ENCODE peak calls at places on chromosomes 13 and 19, in nine cellular contexts. U is CD8-positive, alpha-beta T cell; E is CD8-positive, alpha-beta memory T cell; C is brain microvascular endothelial cell; Y is ascending aorta; W is GM23248; B is CD4-positive, alpha-beta memory T cell; J is cardiac muscle cell; A is MM.1S. N is an unnamed sample.

GRCh38 chr19:57111329-57111644 is 8.5 kb upstream of the USP29 start:
- DNase-seq in J (no peak), B (no peak), W (no peak), A (no peak), U (no peak), Y (no peak), E (no peak), C (no peak), N (no peak)

GRCh38 chr13:113928701-113929627 is 44.9 kb downstream of the C13orf46 start:
- DNase-seq in W (peak), Y (peak), C (no peak), E (no peak), U (no peak), J (no peak), A (no peak), B (no peak), N (peak)

GRCh38 chr19:38049105-38049649 is 142.2 kb downstream of the SIPA1L3 start:
- DNase-seq in A (peak), B (peak), U (peak), C (peak), Y (no peak), E (peak), W (no peak), J (no peak), N (peak)

GRCh38 chr13:83496501-83496900 is 385.8 kb downstream of the SLITRK1 start:
- DNase-seq in U (no peak), Y (no peak), A (no peak), B (no peak), E (no peak), C (no peak), J (no peak), W (no peak), N (no peak)

GRCh38 chr19:48059331-48059730 is 15.5 kb upstream of the CABP5 start:
- DNase-seq in U (no peak), A (no peak), W (no peak), E (no peak), Y (no peak), C (no peak), B (no peak), J (no peak), N (no peak)

GRCh38 chr19:801030-801860 is 4.0 kb downstream of the PTBP1 start:
- DNase-seq in C (no peak), A (no peak), Y (peak), B (no peak), U (no peak), J (peak), E (no peak), W (peak), N (peak)

GRCh38 chr13:114023716-114024602 is 50.1 kb upstream of the C13orf46 start:
- DNase-seq in E (no peak), B (no peak), U (no peak), A (no peak), W (no peak), Y (no peak), C (no peak), J (no peak), N (no peak)

GRCh38 chr19:860481-861098 is 1.1 kb downstream of the CFD start:
- DNase-seq in C (no peak), A (peak), J (peak), U (peak), E (peak), B (peak), W (peak), Y (no peak), N (peak)

GRCh38 chr13:112905990-112906641 is 62.9 kb upstream of the MCF2L start:
- DNase-seq in U (no peak), A (peak), C (no peak), Y (peak), W (no peak), J (no peak), B (no peak), E (no peak), N (peak)

GRCh38 chr13:33087091-33087490 is 70.9 kb downstream of the KL start:
- DNase-seq in W (no peak), Y (no peak), U (no peak), J (no peak), E (no peak), A (no peak), C (peak), B (no peak), N (no peak)

GRCh38 chr13:25203256-25203794 is 31.2 kb upstream of the AMER2 start:
- DNase-seq in B (no peak), A (no peak), C (no peak), W (peak), Y (peak), E (no peak), J (no peak), U (no peak), N (peak)

GRCh38 chr19:41804327-41804726 is 7.9 kb downstream of the CEACAM3 start:
- DNase-seq in Y (no peak), B (no peak), W (no peak), A (no peak), E (no peak), C (no peak), U (no peak), J (no peak), N (no peak)

GRCh38 chr19:41799444-41800000 is 3.1 kb downstream of the CEACAM3 start:
- DNase-seq in J (no peak), B (no peak), W (no peak), E (no peak), U (no peak), C (no peak), A (no peak), Y (peak), N (no peak)

GRCh38 chr19:41801682-41802317 is 5.4 kb downstream of the CEACAM3 start:
- DNase-seq in U (no peak), B (no peak), E (no peak), A (no peak), W (no peak), C (no peak), Y (peak), J (no peak), N (no peak)

GRCh38 chr19:41801031-41801430 is 4.6 kb downstream of the CEACAM3 start:
- DNase-seq in W (no peak), U (no peak), A (no peak), J (no peak), C (no peak), E (no peak), B (no peak), Y (peak), N (no peak)

GRCh38 chr19:41802770-41803169 is 6.4 kb downstream of the CEACAM3 start:
- DNase-seq in J (no peak), E (no peak), Y (peak), B (no peak), W (no peak), U (no peak), A (no peak), C (no peak), N (no peak)
- H3K27ac ChIP-seq in J (no peak), E (no peak), Y (no peak), B (no peak), W (no peak), U (no peak), A (no peak), C (no peak), N (no peak)

DNA sequence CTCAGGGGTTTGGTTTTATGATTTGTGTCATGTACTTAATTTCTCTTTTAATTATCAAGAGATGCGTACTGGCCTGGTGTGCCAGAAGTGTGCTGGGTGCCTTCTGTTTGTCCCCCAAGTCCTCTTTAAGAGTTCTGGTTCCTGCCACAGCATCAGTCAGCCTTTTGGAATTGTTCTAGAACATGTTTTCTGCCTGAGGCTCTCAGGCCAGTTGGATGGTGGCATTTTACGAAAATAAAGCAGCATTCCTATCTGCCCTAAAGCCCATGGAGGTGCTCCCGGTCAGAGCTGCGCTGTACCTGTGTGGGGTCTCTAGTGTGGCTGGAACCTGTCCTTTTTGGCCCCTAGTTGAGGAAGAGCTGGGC is 54.1 kb downstream of the TSSK6 start:
- DNase-seq in W (peak), C (no peak), Y (no peak), E (no peak), U (no peak), J (no peak), A (no peak), B (no peak), N (no peak)
- H3K27ac ChIP-seq in W (peak), C (no peak), Y (peak), E (peak), U (peak), J (peak), A (no peak), B (peak), N (peak)

GRCh38 chr19:5891938-5892771 is 11.4 kb downstream of the NDUFA11 start:
- DNase-seq in U (no peak), W (peak), Y (no peak), A (no peak), J (peak), E (no peak), C (peak), B (no peak), N (peak)

GRCh38 chr19:5892772-5893275 is 10.8 kb downstream of the NDUFA11 start:
- DNase-seq in W (no peak), E (no peak), U (no peak), Y (no peak), B (no peak), J (no peak), C (no peak), A (no peak), N (peak)

GRCh38 chr19:5891572-5891937 is 12.0 kb downstream of the NDUFA11 start:
- DNase-seq in W (no peak), E (no peak), B (no peak), Y (no peak), C (no peak), A (no peak), U (no peak), J (no peak), N (peak)

GRCh38 chr19:5890099-5890498 is 13.5 kb downstream of the NDUFA11 start:
- DNase-seq in B (no peak), W (no peak), C (no peak), J (no peak), E (no peak), U (no peak), Y (no peak), A (no peak), N (peak)

DNA sequence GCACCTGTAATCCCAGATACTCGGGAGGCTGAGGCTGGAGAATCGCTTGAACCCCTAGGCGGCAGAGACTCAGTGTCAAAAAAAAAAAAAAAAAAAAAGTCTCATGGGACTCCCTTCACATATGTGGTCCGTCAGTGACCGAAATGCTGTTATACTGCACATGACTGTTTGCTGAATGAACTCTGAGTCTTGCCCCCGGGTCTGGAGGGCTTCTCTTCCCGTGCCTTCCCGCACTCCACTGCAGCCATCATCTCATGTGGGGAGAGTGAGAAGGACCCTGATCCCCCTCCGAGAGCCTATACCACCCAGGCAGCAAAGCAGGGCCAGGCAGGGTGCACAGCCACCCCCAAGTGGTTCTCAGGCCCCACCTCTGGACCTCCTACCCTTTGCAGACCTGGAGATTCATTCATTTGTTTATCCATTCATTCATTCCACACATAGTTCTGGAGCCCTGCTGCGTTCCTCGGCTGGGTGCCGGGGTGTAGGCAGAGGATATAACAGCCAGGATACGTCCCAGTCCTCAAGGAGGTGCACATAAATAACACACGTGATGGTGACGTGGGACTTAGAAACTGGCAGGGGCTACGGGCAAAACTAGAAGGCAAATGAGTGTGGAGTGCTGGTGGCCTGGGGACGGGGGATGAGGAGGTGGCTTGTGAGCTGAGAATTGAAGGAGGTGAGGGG is 14.2 kb downstream of the NDUFA11 start:
- DNase-seq in J (no peak), B (no peak), W (peak), E (no peak), U (no peak), Y (no peak), C (no peak), A (no peak), N (peak)
- H3K27ac ChIP-seq in J (no peak), B (no peak), W (no peak), E (no peak), U (no peak), Y (no peak), C (no peak), A (no peak), N (no peak)

GRCh38 chr19:40810160-40810559 is 11.2 kb downstream of the EGLN2 start:
- DNase-seq in E (no peak), J (no peak), W (no peak), U (no peak), A (no peak), C (no peak), B (no peak), Y (no peak), N (no peak)
- H3K27ac ChIP-seq in E (peak), J (peak), W (peak), U (no peak), A (no peak), C (no peak), B (no peak), Y (peak), N (no peak)

DNA sequence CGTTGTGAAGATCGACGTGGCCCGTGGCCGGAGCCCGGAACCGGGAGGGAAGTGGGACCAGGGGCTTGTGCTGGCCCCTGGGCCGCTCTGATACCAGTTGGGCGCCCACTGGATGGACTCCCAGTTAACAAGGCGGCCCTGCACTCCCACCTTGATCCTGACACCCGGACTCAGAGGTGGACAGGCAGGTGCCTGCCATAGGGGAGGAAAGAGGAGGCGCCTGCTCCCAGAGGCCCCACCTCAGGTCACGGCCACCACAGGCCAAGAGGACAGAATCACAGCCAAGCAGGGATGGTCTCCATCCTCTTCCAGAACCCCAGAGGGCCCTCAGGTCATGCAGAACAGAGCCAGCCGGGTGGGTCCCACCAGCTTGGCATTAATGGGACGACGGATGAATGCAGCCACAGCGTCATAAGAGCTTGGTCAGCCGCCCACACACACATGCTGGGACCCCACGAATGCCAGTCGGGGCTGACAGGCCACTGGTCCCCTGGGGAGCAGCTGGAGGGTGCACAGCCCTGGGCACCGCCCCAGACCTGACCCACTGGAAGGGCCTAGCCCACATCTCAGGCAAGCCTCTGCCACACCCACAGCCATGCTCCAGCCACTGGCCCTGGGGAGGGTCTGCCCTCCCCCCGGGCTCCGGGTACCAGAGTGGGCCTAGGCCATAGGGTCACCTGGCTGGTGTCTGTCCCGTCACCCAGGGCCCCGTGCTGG is 9.6 kb upstream of the KLF16 start:
- DNase-seq in E (no peak), J (no peak), U (no peak), B (no peak), Y (no peak), C (no peak), A (no peak), W (no peak), N (peak)
- H3K27ac ChIP-seq in E (peak), J (no peak), U (no peak), B (peak), Y (peak), C (no peak), A (no peak), W (no peak), N (no peak)

DNA sequence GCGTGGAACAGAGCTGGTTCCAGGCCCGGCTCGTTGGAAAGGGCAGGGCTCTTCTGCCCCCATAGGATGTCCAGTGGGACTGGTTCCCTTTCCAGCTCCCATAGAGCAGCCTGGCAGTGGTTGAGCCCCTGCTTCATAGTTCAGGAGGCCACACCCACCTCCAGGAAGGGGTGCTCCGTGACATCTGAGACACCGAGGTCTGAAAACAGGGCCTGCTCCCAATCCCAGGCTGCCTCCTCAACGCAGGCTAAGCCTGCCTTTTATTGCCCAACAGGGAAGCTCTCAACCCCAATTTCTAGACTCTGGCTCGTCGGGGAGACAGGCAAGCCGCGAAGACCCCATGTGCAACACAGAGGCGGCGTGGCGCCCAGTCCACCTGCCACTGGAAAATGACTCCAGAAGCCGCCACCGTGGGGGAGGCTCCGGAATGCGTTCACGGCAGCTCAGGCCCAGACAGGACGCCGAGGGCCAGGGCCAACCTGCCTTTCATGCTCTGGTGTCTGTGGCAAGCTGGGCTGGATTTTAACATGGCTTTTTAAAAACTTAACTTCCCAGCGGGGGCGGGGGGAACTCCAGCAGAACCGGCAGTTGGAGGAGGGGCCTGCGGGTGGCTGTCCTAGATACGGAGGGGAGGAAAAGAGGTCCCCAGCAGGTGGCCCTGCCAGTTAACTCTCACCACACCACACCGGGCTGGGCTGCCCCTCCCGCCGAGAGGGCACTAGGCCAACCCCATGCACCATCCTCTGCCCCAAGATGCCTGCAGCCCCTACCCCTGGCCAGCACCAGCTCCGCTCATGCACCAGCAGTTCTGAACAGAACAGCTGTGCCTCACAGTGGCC is 17.9 kb upstream of the TINCR start:
- DNase-seq in E (peak), B (peak), Y (no peak), C (peak), A (no peak), W (no peak), J (peak), U (peak), N (peak)
- H3K27ac ChIP-seq in E (no peak), B (peak), Y (peak), C (no peak), A (no peak), W (no peak), J (peak), U (no peak), N (no peak)

GRCh38 chr13:40452038-40452666 is 214.3 kb downstream of the FOXO1 start:
- DNase-seq in Y (no peak), B (no peak), U (no peak), W (no peak), A (no peak), E (no peak), J (no peak), C (no peak), N (no peak)

GRCh38 chr13:40452741-40453665 is 213.4 kb downstream of the FOXO1 start:
- DNase-seq in Y (no peak), A (no peak), W (peak), J (no peak), E (no peak), B (no peak), U (no peak), C (peak), N (peak)

GRCh38 chr13:40456397-40456958 is 210.0 kb downstream of the FOXO1 start:
- DNase-seq in J (no peak), Y (no peak), E (no peak), A (no peak), C (no peak), U (no peak), W (no peak), B (no peak), N (no peak)

GRCh38 chr13:40456979-40457553 is 209.4 kb downstream of the FOXO1 start:
- DNase-seq in J (no peak), U (no peak), C (no peak), E (no peak), Y (no peak), A (no peak), W (no peak), B (no peak), N (no peak)

GRCh38 chr13:40453666-40454030 is 212.8 kb downstream of the FOXO1 start:
- DNase-seq in J (no peak), C (no peak), Y (no peak), W (no peak), U (no peak), B (no peak), A (no peak), E (no peak), N (no peak)
- H3K27ac ChIP-seq in J (no peak), C (peak), Y (peak), W (no peak), U (no peak), B (no peak), A (no peak), E (no peak), N (peak)

GRCh38 chr13:38606697-38607096 is 80.2 kb upstream of the FREM2 start:
- DNase-seq in B (no peak), C (no peak), E (no peak), A (no peak), U (no peak), W (no peak), Y (no peak), J (no peak), N (no peak)

GRCh38 chr13:38607136-38607535 is 79.7 kb upstream of the FREM2 start:
- DNase-seq in A (no peak), W (peak), U (no peak), E (no peak), B (no peak), C (no peak), Y (no peak), J (no peak), N (no peak)

DNA sequence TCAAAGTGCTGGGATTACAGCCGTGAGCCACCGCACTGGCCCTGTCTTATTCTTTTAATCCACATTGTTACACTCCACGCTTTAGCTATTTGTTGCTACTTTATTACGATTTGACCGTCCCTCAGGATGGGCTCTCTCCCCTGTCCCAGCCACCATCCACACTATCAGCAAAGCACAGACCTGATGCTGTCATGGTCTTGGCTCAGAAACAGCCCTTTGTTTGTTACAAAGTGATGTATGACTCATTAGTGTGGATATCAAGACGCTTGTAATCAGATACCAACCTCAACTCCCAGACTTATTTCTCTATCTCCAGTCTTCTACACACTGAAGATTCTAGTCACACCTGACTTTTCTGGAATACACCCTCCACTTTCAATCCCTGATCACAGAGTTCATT is 84.6 kb upstream of the FREM2 start:
- DNase-seq in A (no peak), B (no peak), W (no peak), Y (no peak), J (no peak), E (no peak), C (peak), U (no peak), N (no peak)
- H3K27ac ChIP-seq in A (no peak), B (no peak), W (no peak), Y (no peak), J (no peak), E (no peak), C (no peak), U (no peak), N (no peak)

GRCh38 chr13:44373247-44373600 is 400 bp upstream of the SERP2 start:
- DNase-seq in W (no peak), J (no peak), Y (no peak), B (no peak), E (no peak), U (no peak), A (no peak), C (no peak), N (peak)
- H3K27ac ChIP-seq in W (no peak), J (no peak), Y (peak), B (no peak), E (no peak), U (no peak), A (no peak), C (no peak), N (no peak)